ENCODE peak calls at places on chromosomes 7 and 10, in five cellular contexts. One of them, this sample, is unnamed.

GRCh38 chr7:79051915-79052314 is 401.6 kb downstream of the MAGI2 start:
- DNase-seq in bronchial epithelial cell: no peak
- DNase-seq in HepG2: no peak
- DNase-seq in AG04449: no peak
- DNase-seq in endodermal cell: no peak
- DNase-seq in this sample: no peak

GRCh38 chr10:9807848-9808247 is 1209.8 kb upstream of the CELF2 start:
- DNase-seq in HepG2: no peak
- DNase-seq in AG04449: no peak
- DNase-seq in bronchial epithelial cell: no peak
- DNase-seq in endodermal cell: no peak
- DNase-seq in this sample: no peak

GRCh38 chr7:25951414-25952276 is 200.4 kb upstream of the NFE2L3 start:
- DNase-seq in bronchial epithelial cell: peak
- DNase-seq in endodermal cell: peak
- DNase-seq in HepG2: no peak
- DNase-seq in AG04449: no peak
- DNase-seq in this sample: no peak

GRCh38 chr10:15123749-15124184 is 26.6 kb downstream of the RPP38 start:
- DNase-seq in endodermal cell: no peak
- DNase-seq in bronchial epithelial cell: peak
- DNase-seq in AG04449: peak
- DNase-seq in HepG2: no peak
- DNase-seq in this sample: peak

GRCh38 chr10:640673-641045 is 48.8 kb downstream of the DIP2C start:
- DNase-seq in HepG2: no peak
- DNase-seq in bronchial epithelial cell: no peak
- DNase-seq in AG04449: no peak
- DNase-seq in endodermal cell: no peak
- DNase-seq in this sample: no peak

GRCh38 chr7:157904211-157904865 is 567.5 kb downstream of the DNAJB6 start:
- DNase-seq in bronchial epithelial cell: no peak
- DNase-seq in endodermal cell: peak
- DNase-seq in HepG2: no peak
- DNase-seq in AG04449: no peak
- DNase-seq in this sample: no peak

GRCh38 chr7:27161721-27162547 is 3.4 kb downstream of the HOXA9 start:
- DNase-seq in endodermal cell: no peak
- DNase-seq in AG04449: no peak
- DNase-seq in bronchial epithelial cell: no peak
- DNase-seq in HepG2: no peak
- DNase-seq in this sample: peak

GRCh38 chr7:44891791-44892190 is 6.5 kb upstream of the PURB start:
- DNase-seq in AG04449: no peak
- DNase-seq in bronchial epithelial cell: no peak
- DNase-seq in endodermal cell: no peak
- DNase-seq in HepG2: no peak
- DNase-seq in this sample: no peak

GRCh38 chr7:74094224-74095095 is 10.9 kb downstream of the LIMK1 start:
- DNase-seq in AG04449: peak
- DNase-seq in bronchial epithelial cell: peak
- DNase-seq in endodermal cell: peak
- DNase-seq in HepG2: no peak
- DNase-seq in this sample: peak

GRCh38 chr7:113968713-113969112 is 49.9 kb upstream of the PPP1R3A start:
- DNase-seq in bronchial epithelial cell: no peak
- DNase-seq in AG04449: no peak
- DNase-seq in endodermal cell: no peak
- DNase-seq in HepG2: no peak
- DNase-seq in this sample: no peak

GRCh38 chr10:124671486-124672075 is 72.6 kb downstream of the FAM53B start:
- DNase-seq in AG04449: no peak
- DNase-seq in bronchial epithelial cell: peak
- DNase-seq in HepG2: peak
- DNase-seq in endodermal cell: peak
- DNase-seq in this sample: peak

GRCh38 chr7:16589895-16590294 is 55.7 kb downstream of the ANKMY2 start:
- DNase-seq in AG04449: no peak
- DNase-seq in endodermal cell: no peak
- DNase-seq in bronchial epithelial cell: no peak
- DNase-seq in HepG2: no peak
- DNase-seq in this sample: no peak

GRCh38 chr10:34713875-34714274 is 101.2 kb downstream of the PARD3 start:
- DNase-seq in bronchial epithelial cell: peak
- DNase-seq in AG04449: no peak
- DNase-seq in HepG2: peak
- DNase-seq in endodermal cell: no peak
- DNase-seq in this sample: no peak

GRCh38 chr10:47152861-47153349 is 147.1 kb upstream of the GDF10 start:
- DNase-seq in bronchial epithelial cell: peak
- DNase-seq in AG04449: no peak
- DNase-seq in endodermal cell: no peak
- DNase-seq in HepG2: no peak
- DNase-seq in this sample: peak

GRCh38 chr10:62454696-62455451 is 80.7 kb downstream of the ZNF365 start:
- DNase-seq in bronchial epithelial cell: peak
- DNase-seq in HepG2: no peak
- DNase-seq in AG04449: peak
- DNase-seq in endodermal cell: no peak
- DNase-seq in this sample: peak

GRCh38 chr7:68929712-68930395 is 668.4 kb upstream of the AUTS2 start:
- DNase-seq in AG04449: peak
- DNase-seq in bronchial epithelial cell: peak
- DNase-seq in endodermal cell: no peak
- DNase-seq in HepG2: no peak
- DNase-seq in this sample: no peak

GRCh38 chr7:157605638-157606037 is 268.8 kb downstream of the DNAJB6 start:
- DNase-seq in AG04449: no peak
- DNase-seq in endodermal cell: no peak
- DNase-seq in HepG2: no peak
- DNase-seq in bronchial epithelial cell: no peak
- DNase-seq in this sample: no peak

GRCh38 chr7:98771519-98772241 is 98.1 kb downstream of the TMEM130 start:
- DNase-seq in bronchial epithelial cell: peak
- DNase-seq in AG04449: peak
- DNase-seq in HepG2: peak
- DNase-seq in endodermal cell: peak
- DNase-seq in this sample: peak

GRCh38 chr10:17200885-17201164 is 647 bp downstream of the TRDMT1 start:
- DNase-seq in bronchial epithelial cell: peak
- DNase-seq in AG04449: no peak
- DNase-seq in endodermal cell: no peak
- DNase-seq in HepG2: no peak
- DNase-seq in this sample: peak

GRCh38 chr10:34292178-34292565 is 522.9 kb downstream of the PARD3 start:
- DNase-seq in HepG2: no peak
- DNase-seq in bronchial epithelial cell: no peak
- DNase-seq in endodermal cell: no peak
- DNase-seq in AG04449: no peak
- DNase-seq in this sample: no peak

GRCh38 chr10:103295391-103296044 is 18.6 kb downstream of the INA start:
- DNase-seq in AG04449: peak
- DNase-seq in HepG2: no peak
- DNase-seq in endodermal cell: no peak
- DNase-seq in bronchial epithelial cell: peak
- DNase-seq in this sample: peak

GRCh38 chr7:132355048-132355447 is 221.2 kb downstream of the PLXNA4 start:
- DNase-seq in AG04449: no peak
- DNase-seq in bronchial epithelial cell: no peak
- DNase-seq in HepG2: no peak
- DNase-seq in endodermal cell: no peak
- DNase-seq in this sample: no peak

GRCh38 chr7:148014473-148014872 is 576.1 kb upstream of the C7orf33 start:
- DNase-seq in HepG2: no peak
- DNase-seq in bronchial epithelial cell: peak
- DNase-seq in AG04449: no peak
- DNase-seq in endodermal cell: no peak
- DNase-seq in this sample: peak

GRCh38 chr10:125985557-125986246 is 89.3 kb downstream of the FANK1 start:
- DNase-seq in bronchial epithelial cell: no peak
- DNase-seq in AG04449: no peak
- DNase-seq in HepG2: no peak
- DNase-seq in endodermal cell: no peak
- DNase-seq in this sample: no peak

GRCh38 chr7:29342761-29343160 is 148.2 kb downstream of the CHN2 start:
- DNase-seq in bronchial epithelial cell: peak
- DNase-seq in HepG2: no peak
- DNase-seq in AG04449: no peak
- DNase-seq in endodermal cell: peak
- DNase-seq in this sample: peak

GRCh38 chr7:157136372-157136771 is 2.4 kb upstream of the UBE3C start:
- DNase-seq in AG04449: peak
- DNase-seq in HepG2: peak
- DNase-seq in bronchial epithelial cell: peak
- DNase-seq in endodermal cell: no peak
- DNase-seq in this sample: peak

GRCh38 chr10:123380491-123381085 is 226.4 kb downstream of the BUB3 start:
- DNase-seq in AG04449: no peak
- DNase-seq in HepG2: peak
- DNase-seq in endodermal cell: no peak
- DNase-seq in bronchial epithelial cell: peak
- DNase-seq in this sample: peak

GRCh38 chr7:50837965-50838364 is 55.3 kb upstream of the GRB10 start:
- DNase-seq in endodermal cell: no peak
- DNase-seq in HepG2: peak
- DNase-seq in AG04449: peak
- DNase-seq in bronchial epithelial cell: peak
- DNase-seq in this sample: peak

GRCh38 chr10:122374859-122375721 is 582 bp downstream of the PLEKHA1 start:
- DNase-seq in AG04449: no peak
- DNase-seq in bronchial epithelial cell: peak
- DNase-seq in HepG2: peak
- DNase-seq in endodermal cell: peak
- DNase-seq in this sample: peak

GRCh38 chr7:23476286-23477169 is 6.2 kb upstream of the IGF2BP3 start:
- DNase-seq in HepG2: no peak
- DNase-seq in AG04449: no peak
- DNase-seq in bronchial epithelial cell: no peak
- DNase-seq in endodermal cell: no peak
- DNase-seq in this sample: no peak

GRCh38 chr10:78528749-78529204 is 495.1 kb downstream of the RPS24 start:
- DNase-seq in endodermal cell: no peak
- DNase-seq in AG04449: no peak
- DNase-seq in bronchial epithelial cell: no peak
- DNase-seq in HepG2: peak
- DNase-seq in this sample: no peak

GRCh38 chr10:27542812-27543211 is 38.7 kb downstream of the RAB18 start:
- DNase-seq in bronchial epithelial cell: peak
- DNase-seq in HepG2: no peak
- DNase-seq in AG04449: peak
- DNase-seq in endodermal cell: no peak
- DNase-seq in this sample: peak

GRCh38 chr10:117339569-117339968 is 35.7 kb downstream of the PDZD8 start:
- DNase-seq in endodermal cell: no peak
- DNase-seq in AG04449: no peak
- DNase-seq in bronchial epithelial cell: peak
- DNase-seq in HepG2: no peak
- DNase-seq in this sample: peak

DNA sequence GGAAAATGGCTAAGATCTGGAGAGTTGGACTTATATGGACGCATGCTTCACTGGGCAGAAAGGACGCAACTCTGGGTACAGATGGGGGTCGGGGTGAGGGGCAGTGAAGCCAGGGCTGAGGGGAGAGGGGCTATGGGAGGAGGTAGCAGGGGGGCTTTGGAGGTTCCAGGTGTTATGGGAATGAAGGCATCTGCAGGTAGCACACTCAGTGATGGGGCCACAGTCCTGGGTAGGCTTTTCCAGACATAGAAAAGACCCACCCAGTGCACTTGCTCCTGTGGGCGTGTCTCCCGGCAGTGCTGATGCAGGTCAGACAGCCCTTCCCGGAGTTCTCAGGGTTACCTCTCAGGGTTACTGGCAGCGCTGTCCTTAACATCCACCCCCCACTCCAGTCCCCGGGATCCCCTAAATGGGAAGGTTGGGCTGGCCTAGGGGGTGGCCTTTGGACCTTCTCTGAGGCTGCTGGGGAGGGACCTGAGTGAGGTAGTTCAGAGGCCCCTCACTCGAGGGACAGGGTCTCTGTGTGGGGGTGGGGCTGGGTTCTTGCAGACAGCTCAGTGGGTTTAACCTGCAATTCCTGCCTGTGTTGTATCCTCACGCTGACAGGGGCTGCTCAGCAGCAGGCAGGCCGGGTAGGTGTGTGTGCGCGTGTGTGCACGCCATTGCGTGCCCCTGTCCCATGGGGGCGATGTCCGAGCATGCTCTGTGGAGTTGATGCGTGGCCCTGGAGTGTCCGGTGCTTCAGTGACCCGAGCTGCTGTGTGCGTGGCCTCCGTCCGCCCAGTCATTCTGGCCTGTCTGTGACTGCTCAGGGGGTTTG is 6.2 kb downstream of the ZYX start:
- DNase-seq in HepG2: no peak
- DNase-seq in bronchial epithelial cell: no peak
- DNase-seq in AG04449: no peak
- DNase-seq in endodermal cell: peak
- DNase-seq in this sample: no peak
- TF ChIP-seq CTCF in HepG2: peak
- TF ChIP-seq CTCF in bronchial epithelial cell: peak
- TF ChIP-seq CTCF in AG04449: no peak
- TF ChIP-seq CTCF in endodermal cell: peak
- TF ChIP-seq CTCF in this sample: no peak

GRCh38 chr7:128398016-128398840 is 11.6 kb downstream of the IMPDH1 start:
- DNase-seq in AG04449: no peak
- DNase-seq in HepG2: no peak
- DNase-seq in bronchial epithelial cell: peak
- DNase-seq in endodermal cell: peak
- DNase-seq in this sample: peak

GRCh38 chr7:128393526-128394330 is 16.1 kb downstream of the IMPDH1 start:
- DNase-seq in AG04449: no peak
- DNase-seq in HepG2: no peak
- DNase-seq in endodermal cell: no peak
- DNase-seq in bronchial epithelial cell: no peak
- DNase-seq in this sample: no peak

GRCh38 chr7:128396357-128396756 is 13.4 kb downstream of the IMPDH1 start:
- DNase-seq in AG04449: no peak
- DNase-seq in endodermal cell: no peak
- DNase-seq in bronchial epithelial cell: no peak
- DNase-seq in HepG2: no peak
- DNase-seq in this sample: no peak

GRCh38 chr7:128394904-128395496 is 14.8 kb downstream of the IMPDH1 start:
- DNase-seq in bronchial epithelial cell: no peak
- DNase-seq in endodermal cell: no peak
- DNase-seq in AG04449: no peak
- DNase-seq in HepG2: no peak
- DNase-seq in this sample: no peak

GRCh38 chr7:128395748-128396147 is 14.0 kb downstream of the IMPDH1 start:
- DNase-seq in AG04449: no peak
- DNase-seq in endodermal cell: no peak
- DNase-seq in bronchial epithelial cell: no peak
- DNase-seq in HepG2: no peak
- DNase-seq in this sample: no peak
- TF ChIP-seq CTCF in AG04449: no peak
- TF ChIP-seq CTCF in endodermal cell: peak
- TF ChIP-seq CTCF in bronchial epithelial cell: peak
- TF ChIP-seq CTCF in HepG2: no peak
- TF ChIP-seq CTCF in this sample: no peak

GRCh38 chr10:69661414-69662172 is 31.5 kb downstream of the FAM241B start:
- DNase-seq in endodermal cell: no peak
- DNase-seq in bronchial epithelial cell: no peak
- DNase-seq in HepG2: no peak
- DNase-seq in AG04449: no peak
- DNase-seq in this sample: no peak
- TF ChIP-seq CTCF in endodermal cell: no peak
- TF ChIP-seq CTCF in bronchial epithelial cell: no peak
- TF ChIP-seq CTCF in HepG2: no peak
- TF ChIP-seq CTCF in AG04449: no peak
- TF ChIP-seq CTCF in this sample: no peak

GRCh38 chr10:74234569-74234968 is 83.5 kb downstream of the ADK start:
- DNase-seq in endodermal cell: no peak
- DNase-seq in HepG2: no peak
- DNase-seq in AG04449: no peak
- DNase-seq in bronchial epithelial cell: peak
- DNase-seq in this sample: no peak
- TF ChIP-seq CTCF in endodermal cell: peak
- TF ChIP-seq CTCF in HepG2: no peak
- TF ChIP-seq CTCF in AG04449: no peak
- TF ChIP-seq CTCF in bronchial epithelial cell: peak
- TF ChIP-seq CTCF in this sample: peak

This sample was measured in MCF 10A.